ENCODE peak calls at places on chromosomes 5 and 9, in five cellular contexts. One of them, this sample, is unnamed.

GRCh38 chr9:115213777-115214428 is 95.9 kb upstream of the TNC start:
- DNase-seq in activated CD8-positive, alpha-beta memory T cell treated with anti-CD3 and anti-CD28 coated beads, Interleukin-2, amount 50 U/mL, for 4 hours: no peak
- DNase-seq in G401: no peak
- DNase-seq in BE2C: no peak
- DNase-seq in left kidney: peak
- DNase-seq in this sample: no peak

GRCh38 chr5:53820802-53821171 is 260.3 kb downstream of the NDUFS4 start:
- DNase-seq in BE2C: no peak
- DNase-seq in activated CD8-positive, alpha-beta memory T cell treated with anti-CD3 and anti-CD28 coated beads, Interleukin-2, amount 50 U/mL, for 4 hours: no peak
- DNase-seq in left kidney: no peak
- DNase-seq in G401: no peak
- DNase-seq in this sample: no peak

GRCh38 chr5:168585119-168585912 is 6.1 kb upstream of the PANK3 start:
- DNase-seq in activated CD8-positive, alpha-beta memory T cell treated with anti-CD3 and anti-CD28 coated beads, Interleukin-2, amount 50 U/mL, for 4 hours: no peak
- DNase-seq in BE2C: peak
- DNase-seq in left kidney: peak
- DNase-seq in G401: peak
- DNase-seq in this sample: no peak

GRCh38 chr5:2149196-2149541 is 266.4 kb upstream of the IRX4 start:
- DNase-seq in G401: no peak
- DNase-seq in BE2C: no peak
- DNase-seq in left kidney: no peak
- DNase-seq in activated CD8-positive, alpha-beta memory T cell treated with anti-CD3 and anti-CD28 coated beads, Interleukin-2, amount 50 U/mL, for 4 hours: no peak
- DNase-seq in this sample: no peak

GRCh38 chr5:137492321-137492720 is 6.8 kb downstream of the SPOCK1 start:
- DNase-seq in BE2C: no peak
- DNase-seq in G401: no peak
- DNase-seq in activated CD8-positive, alpha-beta memory T cell treated with anti-CD3 and anti-CD28 coated beads, Interleukin-2, amount 50 U/mL, for 4 hours: no peak
- DNase-seq in left kidney: no peak
- DNase-seq in this sample: no peak

GRCh38 chr9:92664394-92665152 is 5.4 kb downstream of the IPPK start:
- DNase-seq in activated CD8-positive, alpha-beta memory T cell treated with anti-CD3 and anti-CD28 coated beads, Interleukin-2, amount 50 U/mL, for 4 hours: no peak
- DNase-seq in left kidney: no peak
- DNase-seq in G401: peak
- DNase-seq in BE2C: no peak
- DNase-seq in this sample: peak

GRCh38 chr5:11888221-11888620 is 16.0 kb downstream of the CTNND2 start:
- DNase-seq in left kidney: no peak
- DNase-seq in G401: no peak
- DNase-seq in BE2C: no peak
- DNase-seq in activated CD8-positive, alpha-beta memory T cell treated with anti-CD3 and anti-CD28 coated beads, Interleukin-2, amount 50 U/mL, for 4 hours: no peak
- DNase-seq in this sample: no peak

GRCh38 chr9:81125446-81126092 is 563.8 kb downstream of the TLE1 start:
- DNase-seq in left kidney: no peak
- DNase-seq in activated CD8-positive, alpha-beta memory T cell treated with anti-CD3 and anti-CD28 coated beads, Interleukin-2, amount 50 U/mL, for 4 hours: no peak
- DNase-seq in G401: no peak
- DNase-seq in BE2C: no peak
- DNase-seq in this sample: no peak

GRCh38 chr9:79955300-79955699 is 383.5 kb downstream of the TLE4 start:
- DNase-seq in left kidney: no peak
- DNase-seq in activated CD8-positive, alpha-beta memory T cell treated with anti-CD3 and anti-CD28 coated beads, Interleukin-2, amount 50 U/mL, for 4 hours: no peak
- DNase-seq in BE2C: peak
- DNase-seq in G401: no peak
- DNase-seq in this sample: no peak

GRCh38 chr9:3751125-3751758 is 225.4 kb upstream of the RFX3 start:
- DNase-seq in BE2C: no peak
- DNase-seq in G401: peak
- DNase-seq in activated CD8-positive, alpha-beta memory T cell treated with anti-CD3 and anti-CD28 coated beads, Interleukin-2, amount 50 U/mL, for 4 hours: no peak
- DNase-seq in left kidney: peak
- DNase-seq in this sample: no peak

GRCh38 chr5:83752700-83753099 is 32.0 kb upstream of the HAPLN1 start:
- DNase-seq in BE2C: no peak
- DNase-seq in left kidney: peak
- DNase-seq in activated CD8-positive, alpha-beta memory T cell treated with anti-CD3 and anti-CD28 coated beads, Interleukin-2, amount 50 U/mL, for 4 hours: no peak
- DNase-seq in G401: no peak
- DNase-seq in this sample: no peak

This sample was measured in aorta.